ENCODE peak calls at places on chromosome 15, in four cellular contexts. N is mesenchymal stem cell, K is H9, Z is neuronal stem cell. U is an unnamed sample.

GRCh38 chr15:67746022-67746421 is 79.3 kb upstream of the SKOR1 start:
- DNase-seq in N (peak), K (no peak), Z (no peak), U (no peak)

GRCh38 chr15:40398413-40398873 is 7.2 kb upstream of the IVD start:
- DNase-seq in N (no peak), K (no peak), Z (no peak), U (no peak)

GRCh38 chr15:48866141-48866563 is 11.8 kb upstream of the EID1 start:
- DNase-seq in N (peak), K (no peak), Z (no peak), U (no peak)

GRCh38 chr15:58632789-58633188 is 116.7 kb downstream of the ADAM10 start:
- DNase-seq in N (peak), K (no peak), Z (no peak), U (no peak)

GRCh38 chr15:67130673-67131601 is 65.5 kb downstream of the SMAD3 start:
- DNase-seq in N (peak), K (no peak), Z (no peak), U (peak)

GRCh38 chr15:101710806-101711205 is 13.5 kb downstream of the TARS3 start:
- DNase-seq in N (peak), K (no peak), Z (no peak), U (peak)

GRCh38 chr15:31482122-31482922 is 155.7 kb downstream of the KLF13 start:
- DNase-seq in N (no peak), K (peak), Z (no peak), U (no peak)

GRCh38 chr15:67433495-67434099 is 87.3 kb upstream of the C15orf61 start:
- DNase-seq in N (peak), K (peak), Z (peak), U (peak)

GRCh38 chr15:32909431-32909830 is 191.6 kb downstream of the GREM1 start:
- DNase-seq in N (peak), K (no peak), Z (no peak), U (no peak)

GRCh38 chr15:41940441-41940857 is 31.9 kb downstream of the EHD4 start:
- DNase-seq in N (peak), K (no peak), Z (no peak), U (no peak)

GRCh38 chr15:70121656-70122297 is 24.1 kb upstream of the TLE3 start:
- DNase-seq in N (peak), K (no peak), Z (no peak), U (no peak)

GRCh38 chr15:62782896-62783295 is 259.7 kb upstream of the TPM1 start:
- DNase-seq in N (no peak), K (no peak), Z (no peak), U (no peak)

GRCh38 chr15:65303687-65304392 is 637 bp upstream of the RNU5B-1 start:
- DNase-seq in N (peak), K (peak), Z (peak), U (peak)

GRCh38 chr15:70669966-70670658 is 93.2 kb downstream of the UACA start:
- DNase-seq in N (peak), K (peak), Z (no peak), U (peak)

GRCh38 chr15:51263726-51264125 is 74.7 kb downstream of the CYP19A1 start:
- DNase-seq in N (no peak), K (no peak), Z (no peak), U (no peak)

GRCh38 chr15:73873889-73874511 is 636 bp downstream of the TBC1D21 start:
- DNase-seq in N (peak), K (peak), Z (peak), U (peak)

GRCh38 chr15:94844533-94845390 is 613.4 kb downstream of the MCTP2 start:
- DNase-seq in N (peak), K (peak), Z (peak), U (peak)

GRCh38 chr15:69434236-69434635 is 18.4 kb upstream of the RPLP1 start:
- DNase-seq in N (no peak), K (no peak), Z (no peak), U (no peak)

GRCh38 chr15:63482874-63483323 is 21.5 kb upstream of the USP3 start:
- DNase-seq in N (no peak), K (no peak), Z (no peak), U (peak)

GRCh38 chr15:51341366-51342248 is at the start of gene GLDN:
- DNase-seq in N (peak), K (peak), Z (peak), U (peak)

GRCh38 chr15:64825081-64825430 is 391 bp downstream of the PIF1 start:
- DNase-seq in N (no peak), K (no peak), Z (no peak), U (no peak)

GRCh38 chr15:27133244-27133643 is 162.3 kb downstream of the GABRG3 start:
- DNase-seq in N (no peak), K (no peak), Z (no peak), U (no peak)

GRCh38 chr15:68256675-68257450 is 20.7 kb upstream of the FEM1B start:
- DNase-seq in N (peak), K (peak), Z (peak), U (peak)

GRCh38 chr15:70505411-70505919 is 257.9 kb downstream of the UACA start:
- DNase-seq in N (peak), K (no peak), Z (no peak), U (peak)

GRCh38 chr15:48086162-48086561 is 34.6 kb upstream of the SLC24A5 start:
- DNase-seq in N (no peak), K (no peak), Z (no peak), U (no peak)

GRCh38 chr15:100229181-100230163 is 112.3 kb downstream of the ADAMTS17 start:
- DNase-seq in N (no peak), K (no peak), Z (no peak), U (no peak)

GRCh38 chr15:22980189-22981136 is at the start of gene CYFIP1:
- DNase-seq in N (peak), K (peak), Z (peak), U (peak)

GRCh38 chr15:63188247-63188936 is 1.0 kb upstream of the RAB8B start:
- DNase-seq in N (no peak), K (no peak), Z (no peak), U (no peak)

GRCh38 chr15:68653795-68654194 is 75.0 kb downstream of the CORO2B start:
- DNase-seq in N (no peak), K (no peak), Z (no peak), U (no peak)

GRCh38 chr15:80172401-80172800 is 19.6 kb downstream of the FAH start:
- DNase-seq in N (no peak), K (no peak), Z (no peak), U (no peak)

GRCh38 chr15:68721886-68722285 is 98.8 kb downstream of the ANP32A start:
- DNase-seq in N (no peak), K (no peak), Z (no peak), U (no peak)

GRCh38 chr15:62782100-62782791 is 260.3 kb upstream of the TPM1 start:
- DNase-seq in N (peak), K (peak), Z (peak), U (peak)

GRCh38 chr15:61780278-61780677 is 280.0 kb downstream of the VPS13C start:
- DNase-seq in N (no peak), K (no peak), Z (no peak), U (no peak)

GRCh38 chr15:88166330-88166993 is 90.1 kb downstream of the NTRK3 start:
- DNase-seq in N (peak), K (peak), Z (peak), U (no peak)

GRCh38 chr15:45449387-45449786 is 71.0 kb upstream of the GATM start:
- DNase-seq in N (no peak), K (no peak), Z (no peak), U (no peak)

GRCh38 chr15:45448066-45448510 is 69.7 kb upstream of the GATM start:
- DNase-seq in N (peak), K (no peak), Z (no peak), U (peak)

GRCh38 chr15:45449878-45450277 is 71.5 kb upstream of the GATM start:
- DNase-seq in N (no peak), K (no peak), Z (no peak), U (peak)

GRCh38 chr15:45450468-45450867 is 72.1 kb downstream of the SLC30A4 start:
- DNase-seq in N (no peak), K (no peak), Z (no peak), U (no peak)

GRCh38 chr15:45448516-45448915 is 70.2 kb upstream of the GATM start:
- DNase-seq in N (peak), K (peak), Z (no peak), U (no peak)
- H2BK120ac ChIP-seq in N (no peak), K (no peak), Z (no peak), U (peak)

GRCh38 chr15:39199076-39199475 is 381.8 kb upstream of the THBS1 start:
- DNase-seq in N (peak), K (no peak), Z (no peak), U (peak)
- H2BK120ac ChIP-seq in N (no peak), K (no peak), Z (no peak), U (no peak)

GRCh38 chr15:72112805-72113204 is 5.1 kb downstream of the MYO9A start:
- DNase-seq in N (no peak), K (no peak), Z (no peak), U (no peak)
- H2BK120ac ChIP-seq in N (no peak), K (no peak), Z (no peak), U (no peak)

GRCh38 chr15:84907731-84908130 is 23.3 kb downstream of the SLC28A1 start:
- DNase-seq in N (no peak), K (no peak), Z (no peak), U (no peak)
- H2BK120ac ChIP-seq in N (no peak), K (no peak), Z (no peak), U (no peak)

DNA sequence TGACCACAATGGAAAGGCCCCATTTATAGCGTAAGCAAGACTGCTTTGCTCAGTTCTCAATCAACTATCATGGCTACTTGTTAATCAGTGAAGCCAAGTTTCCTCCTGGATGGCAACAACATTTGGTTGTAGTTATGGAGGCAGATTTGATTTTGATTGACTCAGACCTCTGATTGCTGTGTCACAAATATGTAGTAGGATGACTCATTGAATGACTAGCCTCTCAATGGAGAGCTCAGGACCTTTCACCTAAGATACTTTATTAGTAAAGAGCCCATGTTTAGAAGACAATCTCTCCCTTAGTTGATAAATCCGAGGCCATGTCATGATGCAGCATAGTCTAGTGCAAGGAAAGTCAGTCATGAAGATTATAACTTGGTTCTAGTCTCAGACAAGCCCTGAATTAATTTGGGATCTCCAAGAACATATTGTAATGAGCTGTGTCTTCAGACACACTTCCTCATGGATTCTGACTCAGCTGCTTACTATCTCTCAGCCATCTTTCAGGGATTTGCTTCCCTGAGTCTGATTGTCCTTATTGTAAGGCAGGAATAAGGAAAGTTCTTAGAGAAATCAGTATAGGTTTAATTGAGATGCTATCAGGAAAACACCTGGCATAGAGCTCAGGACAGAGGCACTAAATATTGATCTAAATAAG is 397.3 kb upstream of the TMCO5A start:
- DNase-seq in N (peak), K (no peak), Z (no peak), U (no peak)
- H2BK120ac ChIP-seq in N (no peak), K (no peak), Z (no peak), U (no peak)

U was measured in trophoblast cell.